ENCODE peak calls at places on chromosomes 3 and 15, in seven cellular contexts. P is stomach, H is HCT116, S is esophagus muscularis mucosa, U is sigmoid colon, M is prostate gland, X is HepG2. C is an unnamed sample. For H3K4me1, the result is how much of the 10 kb centered on the place peaks cover.

GRCh38 chr3:56055616-56056350 is 412.5 kb downstream of the ERC2 start:
- DNase-seq in P (no peak), H (no peak), S (no peak), U (no peak), M (no peak), X (no peak), C (no peak)

GRCh38 chr3:156148946-156149348 is 28.6 kb downstream of the KCNAB1 start:
- DNase-seq in P (no peak), H (no peak), S (peak), U (no peak), M (no peak), X (no peak), C (no peak)

GRCh38 chr3:127525373-127525772 is 65.2 kb downstream of the TPRA1 start:
- DNase-seq in P (no peak), H (peak), S (peak), U (no peak), M (no peak), X (peak), C (no peak)

GRCh38 chr15:89652131-89652530 is 3.1 kb downstream of the KIF7 start:
- DNase-seq in P (no peak), H (no peak), S (no peak), U (peak), M (no peak), X (no peak), C (no peak)

GRCh38 chr3:57949344-57949743 is 58.9 kb upstream of the FLNB start:
- DNase-seq in P (no peak), H (no peak), S (no peak), U (peak), M (no peak), X (no peak), C (no peak)

GRCh38 chr3:189724366-189724765 is 93.2 kb downstream of the TP63 start:
- DNase-seq in P (no peak), H (no peak), S (no peak), U (no peak), M (no peak), X (no peak), C (no peak)

GRCh38 chr15:86863226-86863915 is 783.7 kb downstream of the AGBL1 start:
- DNase-seq in P (no peak), H (no peak), S (no peak), U (no peak), M (no peak), X (no peak), C (no peak)

GRCh38 chr3:132803889-132804288 is 81.7 kb upstream of the NPHP3 start:
- DNase-seq in P (no peak), H (no peak), S (no peak), U (no peak), M (no peak), X (no peak), C (no peak)

GRCh38 chr3:193124861-193125260 is 116.2 kb upstream of the PLAAT1 start:
- DNase-seq in P (no peak), H (no peak), S (no peak), U (no peak), M (no peak), X (no peak), C (no peak)

GRCh38 chr3:123632161-123632655 is 47.4 kb upstream of the HACD2 start:
- DNase-seq in P (no peak), H (no peak), S (no peak), U (peak), M (peak), X (no peak), C (peak)

GRCh38 chr3:173044998-173045397 is 96.0 kb downstream of the SPATA16 start:
- DNase-seq in P (no peak), H (no peak), S (no peak), U (no peak), M (no peak), X (no peak), C (no peak)

GRCh38 chr3:146577662-146578061 is 27.5 kb downstream of the PLSCR5 start:
- DNase-seq in P (no peak), H (peak), S (no peak), U (no peak), M (peak), X (peak), C (peak)

GRCh38 chr3:129415378-129415777 is 13.1 kb downstream of the EFCAB12 start:
- DNase-seq in P (no peak), H (no peak), S (no peak), U (no peak), M (no peak), X (no peak), C (no peak)

DNA sequence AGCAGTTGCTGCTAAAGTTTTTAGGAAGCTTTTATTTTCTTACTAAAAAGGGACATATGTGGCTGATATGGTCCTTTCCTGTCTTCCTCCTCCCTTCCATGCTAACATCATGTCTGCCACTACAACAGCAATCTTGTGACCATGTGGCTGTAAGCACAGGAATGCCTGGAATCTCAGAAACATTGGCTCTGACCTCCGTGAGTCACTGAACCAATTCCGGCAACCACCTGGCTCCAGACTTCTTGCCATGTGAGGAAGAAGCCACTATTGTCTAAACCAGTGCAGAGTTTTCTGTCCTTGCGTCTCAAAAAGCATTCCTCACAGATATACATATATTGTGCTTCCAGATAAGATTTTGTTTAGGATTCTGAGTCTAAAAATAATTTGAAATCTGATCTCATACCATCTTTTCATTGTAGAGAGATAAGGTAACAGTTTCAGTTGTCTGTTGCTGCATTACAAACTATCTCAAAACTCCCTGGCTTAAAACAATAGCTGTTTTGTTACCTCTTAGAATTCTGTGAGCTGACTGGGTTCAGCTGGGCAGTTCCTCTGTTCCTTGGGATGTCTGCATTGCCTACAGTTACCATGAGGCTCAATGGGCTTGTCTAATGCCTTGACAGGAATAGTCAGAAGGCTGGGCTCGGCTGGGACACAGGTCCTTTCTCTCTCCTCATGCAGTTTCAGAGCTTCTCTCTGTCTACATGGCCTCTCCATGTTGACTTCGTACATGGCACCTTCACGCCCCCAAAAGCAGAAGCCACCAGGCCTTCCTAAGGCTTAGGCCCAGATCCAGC is 77.3 kb upstream of the MAGI1 start:
- DNase-seq in P (peak), H (peak), S (no peak), U (peak), M (peak), X (peak), C (no peak)
- TF ChIP-seq POLR2AphosphoS5 in P (peak), H (no peak), S (peak), U (peak), M (peak), X (no peak), C (peak)

DNA sequence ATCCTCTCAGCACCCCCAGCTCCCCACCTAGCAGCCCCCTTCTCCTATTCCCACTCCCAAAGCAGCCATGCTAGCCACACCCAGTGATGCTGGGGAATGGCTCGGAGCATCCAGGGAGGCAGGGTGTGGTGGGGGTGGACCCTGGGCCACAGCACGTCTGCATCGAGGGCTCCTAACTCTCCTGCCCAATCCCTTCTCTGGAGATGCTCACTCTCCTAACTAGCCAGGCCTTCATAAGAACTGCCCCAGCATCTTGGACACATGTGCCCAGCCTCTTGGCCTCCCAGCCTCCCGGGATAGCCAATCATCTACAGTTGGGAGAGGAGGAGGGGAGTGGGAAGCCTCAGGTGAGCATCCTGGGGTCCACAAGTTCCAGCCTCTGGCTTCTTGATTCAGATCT is 2.7 kb downstream of the PCBP4 start:
- DNase-seq in P (no peak), H (no peak), S (no peak), U (no peak), M (no peak), X (no peak), C (no peak)
- H3K4me1 ChIP-seq in P (half or more), H (under half), S (half or more), U (under half), M (under half), X (half or more), C (under half)

DNA sequence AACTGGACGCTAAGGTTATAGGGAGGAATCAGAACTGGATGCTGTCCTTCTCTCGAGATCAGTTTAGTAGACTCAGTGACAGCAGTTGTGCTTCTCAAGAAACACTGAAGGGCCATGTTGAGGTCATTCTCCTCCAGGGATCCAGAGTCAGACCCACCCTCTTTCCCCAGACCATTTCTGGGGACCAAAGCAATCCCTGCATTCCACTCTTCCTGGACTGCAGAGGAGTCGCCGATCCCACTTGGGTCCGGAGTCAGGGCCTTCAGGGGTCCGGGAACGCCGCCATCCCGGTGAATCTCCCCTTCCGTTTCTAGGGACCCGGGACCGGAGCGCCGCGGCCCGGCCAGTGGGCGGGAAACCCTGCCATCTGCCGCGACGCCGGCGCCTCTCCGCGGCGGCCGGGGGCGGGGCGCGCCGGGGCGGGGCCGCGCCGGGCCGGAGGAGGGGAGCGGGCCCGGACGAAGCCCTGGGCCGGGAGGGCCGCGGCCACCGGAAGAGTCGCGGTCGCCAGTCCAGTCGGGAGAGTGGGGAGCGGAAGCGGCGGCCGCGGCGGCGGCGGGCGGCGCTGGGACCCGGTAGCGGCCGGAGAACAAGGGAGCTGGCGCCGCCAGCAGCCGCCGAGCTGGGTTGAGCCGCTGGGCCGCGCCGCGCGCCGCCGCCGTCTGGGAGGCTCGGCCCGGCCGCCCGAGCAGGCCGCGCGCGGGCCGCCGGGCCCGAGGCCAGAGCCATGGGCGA is at the start of gene DVL3:
- DNase-seq in P (peak), H (no peak), S (no peak), U (peak), M (peak), X (peak), C (peak)
- TF ChIP-seq POLR2A in P (no peak), H (peak), S (no peak), U (no peak), M (peak), X (no peak), C (peak)

GRCh38 chr3:30661107-30661873 is 54.9 kb downstream of the TGFBR2 start:
- DNase-seq in P (no peak), H (no peak), S (no peak), U (no peak), M (no peak), X (no peak), C (no peak)
- TF ChIP-seq POLR2AphosphoS5 in P (no peak), H (no peak), S (no peak), U (no peak), M (no peak), X (no peak), C (no peak)

GRCh38 chr15:52067545-52067926 is 45.0 kb downstream of the BCL2L10 start:
- DNase-seq in P (no peak), H (no peak), S (peak), U (no peak), M (no peak), X (no peak), C (no peak)

GRCh38 chr15:52066842-52067544 is 45.6 kb downstream of the BCL2L10 start:
- DNase-seq in P (no peak), H (no peak), S (no peak), U (no peak), M (no peak), X (no peak), C (peak)

GRCh38 chr15:52069559-52069958 is 43.0 kb downstream of the BCL2L10 start:
- DNase-seq in P (peak), H (no peak), S (no peak), U (no peak), M (no peak), X (peak), C (peak)

GRCh38 chr15:52071570-52071969 is 41.0 kb downstream of the BCL2L10 start:
- DNase-seq in P (peak), H (no peak), S (no peak), U (no peak), M (peak), X (peak), C (peak)

DNA sequence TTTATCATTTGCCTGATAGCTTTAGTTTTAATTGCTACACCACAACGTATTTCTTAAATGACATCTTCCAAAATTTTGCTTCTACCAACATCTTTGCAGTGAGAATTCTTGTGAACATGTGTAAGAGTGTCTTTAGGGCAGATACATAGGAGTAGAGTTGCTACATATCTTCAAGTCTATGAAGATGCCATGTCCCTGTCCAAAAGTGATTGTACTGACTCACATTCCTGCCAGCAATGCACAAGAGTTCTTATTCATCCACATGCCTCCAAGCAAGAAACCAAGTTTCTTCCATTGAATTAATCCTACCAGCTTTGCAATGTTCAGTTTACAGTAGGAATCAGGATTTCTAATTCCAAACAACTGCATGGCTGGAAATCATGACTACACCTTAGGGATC is 44.6 kb downstream of the BCL2L10 start:
- DNase-seq in P (no peak), H (no peak), S (peak), U (no peak), M (no peak), X (no peak), C (no peak)
- H3K4me1 ChIP-seq in P (under half), H (under half), S (under half), U (under half), M (under half), X (half or more), C (under half)

GRCh38 chr3:122021811-122022401 is at the start of gene ILDR1:
- DNase-seq in P (peak), H (peak), S (peak), U (no peak), M (peak), X (no peak), C (peak)
- TF ChIP-seq POLR2A in P (no peak), H (no peak), S (no peak), U (no peak), M (no peak), X (no peak), C (peak)

DNA sequence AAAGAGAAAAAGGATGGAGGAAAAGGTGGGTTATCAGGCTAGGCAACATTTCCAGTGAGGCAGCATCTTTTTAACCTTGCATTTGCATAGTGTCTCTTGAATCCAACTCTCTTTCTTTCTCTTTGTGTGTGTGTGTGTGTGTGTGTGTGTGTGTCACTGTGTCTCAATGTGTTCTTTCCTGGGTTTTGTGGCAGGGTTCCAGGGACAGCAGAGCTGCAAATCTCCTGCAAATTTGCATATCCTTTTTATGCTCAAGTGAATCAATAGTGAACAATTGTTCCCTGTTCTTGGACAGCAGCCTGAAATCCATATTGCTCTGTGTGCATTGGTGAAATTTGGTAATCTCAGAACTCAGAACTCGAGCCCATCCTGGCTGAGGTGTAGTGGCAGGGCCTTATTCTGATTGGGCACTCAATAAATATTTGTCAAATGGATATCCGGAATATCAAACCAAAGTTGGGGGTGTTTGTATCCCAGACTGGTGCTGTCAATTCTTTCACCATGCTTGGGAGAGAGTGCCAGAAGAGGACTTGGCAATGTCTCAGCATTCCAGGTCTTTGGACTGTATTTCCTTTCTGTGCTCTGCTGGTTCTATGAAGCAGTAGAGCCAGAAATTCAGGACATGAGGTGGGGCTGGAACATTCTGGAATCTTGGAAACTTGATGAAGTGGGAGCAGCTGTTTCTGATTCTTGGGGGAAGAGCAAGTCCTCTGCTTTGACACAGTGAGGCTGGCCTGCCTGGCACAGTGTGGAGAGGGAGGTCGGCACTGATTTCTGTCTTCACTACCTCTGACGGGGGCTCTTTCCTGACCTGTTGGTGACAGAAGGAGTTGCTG is 380.5 kb upstream of the C2CD4B start:
- DNase-seq in P (peak), H (no peak), S (no peak), U (peak), M (peak), X (no peak), C (peak)
- TF ChIP-seq POLR2AphosphoS5 in P (peak), H (no peak), S (peak), U (peak), M (peak), X (no peak), C (peak)

GRCh38 chr3:69104585-69104984 is 17.8 kb downstream of the LMOD3 start:
- DNase-seq in P (no peak), H (no peak), S (no peak), U (no peak), M (no peak), X (no peak), C (no peak)
- H3K4me1 ChIP-seq in P (under half), H (under half), S (under half), U (under half), M (under half), X (under half), C (under half)

GRCh38 chr3:197428961-197429360 is 126.8 kb downstream of the BDH1 start:
- DNase-seq in P (no peak), H (no peak), S (no peak), U (no peak), M (no peak), X (no peak), C (no peak)

GRCh38 chr3:197430502-197430901 is 125.3 kb downstream of the BDH1 start:
- DNase-seq in P (no peak), H (no peak), S (no peak), U (no peak), M (no peak), X (no peak), C (no peak)

GRCh38 chr3:197426161-197426566 is 127.8 kb upstream of the DLG1 start:
- DNase-seq in P (no peak), H (no peak), S (no peak), U (no peak), M (no peak), X (no peak), C (no peak)

GRCh38 chr3:197427013-197427412 is 128.6 kb upstream of the DLG1 start:
- DNase-seq in P (no peak), H (no peak), S (no peak), U (no peak), M (no peak), X (no peak), C (no peak)

DNA sequence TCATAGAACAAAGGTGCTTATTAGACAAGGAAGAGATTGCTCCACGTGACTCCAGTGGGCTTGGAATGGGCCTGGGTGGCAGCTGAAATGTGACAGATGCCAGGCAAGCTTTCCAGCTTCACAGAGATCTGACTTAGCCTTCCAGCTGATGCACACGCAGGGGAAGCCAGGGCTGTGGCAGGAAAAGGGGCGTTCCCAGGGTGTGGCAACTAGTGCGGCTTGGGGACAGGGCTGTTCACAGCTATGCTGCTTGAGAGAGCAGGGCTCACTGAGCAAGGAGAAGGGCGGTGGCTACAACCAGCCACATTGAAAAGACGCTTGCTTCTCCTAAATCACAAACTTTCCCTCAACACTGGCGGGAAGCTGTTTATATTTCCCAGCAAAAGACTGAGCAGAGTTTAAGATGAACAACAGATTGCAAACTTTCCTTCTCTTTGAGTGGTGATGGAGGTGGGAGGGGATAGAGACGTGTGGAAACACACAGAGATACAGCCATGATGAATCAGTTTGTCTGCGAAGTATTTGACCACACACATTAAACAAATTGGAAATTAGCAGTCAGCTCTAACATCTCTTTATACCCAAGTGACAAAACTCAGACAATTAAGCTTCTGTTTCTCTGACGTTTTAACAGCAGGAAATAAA is 127.5 kb downstream of the BDH1 start:
- DNase-seq in P (peak), H (peak), S (no peak), U (no peak), M (peak), X (peak), C (peak)
- TF ChIP-seq POLR2A in P (no peak), H (no peak), S (no peak), U (no peak), M (peak), X (no peak), C (no peak)

C was measured in transverse colon.